ENCODE peak calls at places on chromosomes 13 and 19, in six cellular contexts. P, F, N, A, W and U are unnamed samples.

GRCh38 chr13:39910833-39911232 is 255.4 kb downstream of the COG6 start:
- DNase-seq in P (peak), F (peak), N (no peak), A (no peak), W (no peak), U (peak)

GRCh38 chr13:39895254-39895653 is 239.8 kb downstream of the COG6 start:
- DNase-seq in P (no peak), F (no peak), N (no peak), A (no peak), W (no peak), U (peak)

GRCh38 chr19:30001794-30002193 is 59.8 kb downstream of the URI1 start:
- DNase-seq in P (no peak), F (no peak), N (no peak), A (no peak), W (no peak), U (peak)

GRCh38 chr13:41645313-41645712 is 188.0 kb downstream of the RGCC start:
- DNase-seq in P (peak), F (peak), N (no peak), A (no peak), W (peak), U (peak)

GRCh38 chr13:111346281-111346680 is 25.8 kb downstream of the TEX29 start:
- DNase-seq in P (no peak), F (no peak), N (no peak), A (no peak), W (no peak), U (no peak)

GRCh38 chr19:6099037-6099436 is 11.3 kb downstream of the RFX2 start:
- DNase-seq in P (no peak), F (no peak), N (no peak), A (no peak), W (no peak), U (no peak)

GRCh38 chr19:58305932-58306323 is 751 bp downstream of the ERVK3-1 start:
- DNase-seq in P (peak), F (no peak), N (no peak), A (no peak), W (no peak), U (peak)

GRCh38 chr13:48412881-48413351 is at the start of gene LPAR6:
- DNase-seq in P (peak), F (no peak), N (no peak), A (no peak), W (no peak), U (peak)

GRCh38 chr13:40589285-40590109 is 76.9 kb downstream of the FOXO1 start:
- DNase-seq in P (peak), F (peak), N (no peak), A (no peak), W (no peak), U (peak)

GRCh38 chr19:44907613-44908012 is 2.0 kb downstream of the APOE start:
- DNase-seq in P (no peak), F (no peak), N (no peak), A (no peak), W (no peak), U (no peak)

GRCh38 chr13:36918246-36919060 is 1.6 kb downstream of the SMAD9 start:
- DNase-seq in P (peak), F (no peak), N (no peak), A (no peak), W (no peak), U (peak)

GRCh38 chr19:6551607-6552450 is 21.0 kb downstream of the TNFSF9 start:
- DNase-seq in P (peak), F (no peak), N (no peak), A (no peak), W (no peak), U (peak)

GRCh38 chr13:23531446-23531845 is 38.8 kb upstream of the TNFRSF19 start:
- DNase-seq in P (no peak), F (no peak), N (no peak), A (no peak), W (no peak), U (no peak)

GRCh38 chr19:11821474-11821873 is 7.4 kb downstream of the ZNF440 start:
- DNase-seq in P (peak), F (no peak), N (no peak), A (no peak), W (no peak), U (peak)

GRCh38 chr19:15173746-15174404 is 26.9 kb downstream of the NOTCH3 start:
- DNase-seq in P (no peak), F (no peak), N (no peak), A (no peak), W (no peak), U (no peak)
- TF ChIP-seq CTCF in P (no peak), F (no peak), N (no peak), A (no peak), W (no peak), U (peak)

GRCh38 chr19:48899781-48900476 is at the start of gene NUCB1:
- DNase-seq in P (peak), F (peak), N (peak), A (peak), W (peak), U (peak)

GRCh38 chr19:48900477-48901452 is 653 bp downstream of the NUCB1 start:
- DNase-seq in P (peak), F (no peak), N (no peak), A (no peak), W (no peak), U (peak)

GRCh38 chr19:48897181-48897580 is 1.4 kb downstream of the TULP2 start:
- DNase-seq in P (no peak), F (no peak), N (no peak), A (no peak), W (no peak), U (no peak)

GRCh38 chr19:48895226-48895625 is 3.3 kb downstream of the TULP2 start:
- DNase-seq in P (no peak), F (no peak), N (no peak), A (no peak), W (no peak), U (no peak)

GRCh38 chr19:48896191-48896720 is 2.3 kb downstream of the TULP2 start:
- DNase-seq in P (peak), F (peak), N (no peak), A (peak), W (no peak), U (peak)
- H3K4me3 ChIP-seq in P (peak), F (peak), N (peak), A (peak), W (no peak), U (peak)

GRCh38 chr13:73171926-73172325 is 113.1 kb downstream of the KLF5 start:
- DNase-seq in P (peak), F (no peak), N (no peak), A (no peak), W (peak), U (peak)
- TF ChIP-seq CTCF in P (no peak), F (no peak), N (no peak), A (no peak), W (no peak), U (peak)

DNA sequence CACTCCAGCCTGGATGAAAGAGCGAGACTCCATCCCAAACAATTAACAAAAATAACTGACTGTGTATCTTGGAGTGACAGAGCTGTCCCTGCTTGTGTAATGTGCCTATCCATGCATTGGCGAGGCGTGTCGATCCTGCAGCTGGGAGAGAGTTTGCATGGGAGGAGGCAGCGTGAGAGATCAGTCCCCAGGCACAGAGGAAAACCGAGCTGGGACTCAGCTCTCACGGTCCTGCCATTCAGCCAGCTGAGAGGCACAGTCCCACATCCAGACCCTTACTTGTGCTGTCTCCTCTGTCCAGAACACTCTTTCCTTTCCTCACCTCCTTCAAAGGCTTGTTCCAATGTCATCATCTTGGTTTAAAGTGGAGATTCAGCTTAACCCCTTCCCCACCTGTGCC is 11.9 kb upstream of the SULT2B1 start:
- DNase-seq in P (no peak), F (no peak), N (no peak), A (no peak), W (no peak), U (no peak)
- H3K4me3 ChIP-seq in P (no peak), F (no peak), N (no peak), A (no peak), W (no peak), U (no peak)

DNA sequence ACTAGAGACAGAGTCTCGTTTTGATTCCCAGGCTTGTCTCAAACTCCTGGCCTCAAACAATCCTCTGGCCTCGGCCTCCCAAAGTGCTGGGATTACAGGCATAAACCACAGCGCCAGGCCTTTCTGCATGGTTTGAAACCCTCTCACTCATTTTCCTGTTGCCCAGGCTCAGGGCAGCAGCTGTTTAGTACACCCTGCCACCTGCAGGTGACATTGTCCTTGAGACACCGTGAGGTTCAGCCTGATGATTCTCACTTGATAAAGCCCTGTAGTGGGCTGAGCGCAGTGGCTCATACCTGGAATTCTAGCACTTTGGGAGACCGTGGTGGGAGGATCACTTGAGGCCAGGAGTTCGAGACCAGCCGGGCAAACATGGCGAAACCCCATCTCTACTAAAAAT is 12.5 kb downstream of the IL12RB1 start:
- DNase-seq in P (no peak), F (no peak), N (no peak), A (no peak), W (no peak), U (no peak)
- TF ChIP-seq CTCF in P (no peak), F (no peak), N (no peak), A (no peak), W (peak), U (no peak)

GRCh38 chr19:28426902-28427232 is 786.1 kb downstream of the UQCRFS1 start:
- DNase-seq in P (peak), F (no peak), N (no peak), A (no peak), W (no peak), U (no peak)

GRCh38 chr19:28427256-28428083 is 785.5 kb downstream of the UQCRFS1 start:
- DNase-seq in P (no peak), F (no peak), N (no peak), A (no peak), W (no peak), U (peak)

GRCh38 chr19:28429356-28429755 is 783.6 kb downstream of the UQCRFS1 start:
- DNase-seq in P (no peak), F (no peak), N (no peak), A (no peak), W (no peak), U (no peak)

GRCh38 chr19:28430214-28430613 is 782.7 kb downstream of the UQCRFS1 start:
- DNase-seq in P (no peak), F (no peak), N (no peak), A (no peak), W (no peak), U (no peak)

GRCh38 chr19:28428644-28429348 is 784.2 kb downstream of the UQCRFS1 start:
- DNase-seq in P (no peak), F (no peak), N (no peak), A (no peak), W (no peak), U (no peak)
- H3K4me3 ChIP-seq in P (no peak), F (no peak), N (no peak), A (no peak), W (no peak), U (no peak)

DNA sequence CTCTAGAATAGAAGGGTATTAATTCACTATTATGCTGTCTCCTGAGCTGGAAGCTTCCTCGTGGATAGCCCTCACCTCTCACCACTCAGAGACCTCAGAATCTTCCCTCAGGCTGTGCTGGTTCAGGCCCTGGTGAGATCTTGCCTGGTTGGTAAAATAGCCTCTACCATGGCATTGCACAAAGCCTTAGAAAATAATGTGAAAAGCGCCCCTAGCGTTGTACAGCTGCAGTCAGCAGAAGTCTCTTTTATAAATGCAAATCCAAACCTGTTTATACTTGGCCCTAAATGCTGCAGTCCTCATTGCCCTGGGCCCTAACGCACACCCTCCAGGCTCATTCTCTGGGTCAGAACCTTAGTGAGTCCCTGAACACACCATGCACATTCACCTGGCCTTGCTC is 150.9 kb downstream of the KCTD15 start:
- DNase-seq in P (no peak), F (no peak), N (no peak), A (no peak), W (no peak), U (no peak)
- TF ChIP-seq CTCF in P (no peak), F (no peak), N (no peak), A (no peak), W (no peak), U (peak)

DNA sequence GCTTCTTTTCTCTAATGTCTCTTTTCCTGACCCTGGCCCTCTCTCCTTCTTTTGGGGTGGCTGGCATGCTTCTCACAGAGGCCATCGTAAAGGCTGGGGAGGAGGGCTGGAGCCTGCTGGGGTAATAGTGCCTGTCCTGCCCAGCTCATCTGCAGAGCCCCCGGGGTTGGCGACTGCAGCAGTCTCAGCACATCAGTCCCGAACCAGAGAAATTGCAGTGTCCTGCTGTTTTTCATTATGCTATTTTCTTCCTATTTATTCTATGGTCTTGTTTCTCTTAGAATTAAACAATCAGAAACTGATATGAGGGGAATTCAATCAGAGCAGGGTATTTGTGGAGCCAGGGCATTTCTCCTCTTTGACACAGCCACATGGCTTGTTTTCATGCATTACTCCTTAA is 166.4 kb downstream of the SHISA2 start:
- DNase-seq in P (no peak), F (no peak), N (no peak), A (no peak), W (no peak), U (no peak)
- H3K4me3 ChIP-seq in P (no peak), F (no peak), N (no peak), A (no peak), W (no peak), U (no peak)

DNA sequence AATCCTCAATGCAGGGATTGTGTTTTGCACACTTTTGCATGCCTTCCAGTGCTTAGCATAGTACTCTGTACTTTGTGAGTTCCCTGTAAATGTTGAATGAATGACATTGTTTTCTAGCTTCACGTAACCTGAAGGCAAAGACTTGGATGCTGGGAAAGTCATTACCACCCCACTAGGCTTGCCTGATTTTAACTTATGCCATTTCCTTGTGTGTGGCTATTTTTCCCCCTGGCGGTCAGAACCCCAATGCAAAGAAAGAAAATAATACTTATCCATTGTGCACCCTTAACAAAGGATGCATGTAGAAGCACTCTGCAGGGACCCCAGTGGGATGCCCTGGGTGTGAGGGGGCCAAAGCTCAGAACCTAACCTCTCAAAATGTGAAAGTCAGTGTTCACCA is 1.2 kb upstream of the ENOX1 start:
- DNase-seq in P (peak), F (no peak), N (no peak), A (no peak), W (peak), U (peak)
- TF ChIP-seq CTCF in P (peak), F (peak), N (no peak), A (peak), W (peak), U (peak)

GRCh38 chr19:3363841-3364500 is 2.4 kb upstream of the NFIC start:
- DNase-seq in P (no peak), F (no peak), N (no peak), A (no peak), W (no peak), U (no peak)

GRCh38 chr19:3360494-3361383 is 5.6 kb upstream of the NFIC start:
- DNase-seq in P (peak), F (peak), N (peak), A (peak), W (no peak), U (no peak)

GRCh38 chr19:3362217-3362907 is 4.0 kb upstream of the NFIC start:
- DNase-seq in P (no peak), F (no peak), N (no peak), A (no peak), W (no peak), U (no peak)

GRCh38 chr19:3359850-3360493 is 6.4 kb upstream of the NFIC start:
- DNase-seq in P (no peak), F (no peak), N (no peak), A (no peak), W (no peak), U (no peak)

DNA sequence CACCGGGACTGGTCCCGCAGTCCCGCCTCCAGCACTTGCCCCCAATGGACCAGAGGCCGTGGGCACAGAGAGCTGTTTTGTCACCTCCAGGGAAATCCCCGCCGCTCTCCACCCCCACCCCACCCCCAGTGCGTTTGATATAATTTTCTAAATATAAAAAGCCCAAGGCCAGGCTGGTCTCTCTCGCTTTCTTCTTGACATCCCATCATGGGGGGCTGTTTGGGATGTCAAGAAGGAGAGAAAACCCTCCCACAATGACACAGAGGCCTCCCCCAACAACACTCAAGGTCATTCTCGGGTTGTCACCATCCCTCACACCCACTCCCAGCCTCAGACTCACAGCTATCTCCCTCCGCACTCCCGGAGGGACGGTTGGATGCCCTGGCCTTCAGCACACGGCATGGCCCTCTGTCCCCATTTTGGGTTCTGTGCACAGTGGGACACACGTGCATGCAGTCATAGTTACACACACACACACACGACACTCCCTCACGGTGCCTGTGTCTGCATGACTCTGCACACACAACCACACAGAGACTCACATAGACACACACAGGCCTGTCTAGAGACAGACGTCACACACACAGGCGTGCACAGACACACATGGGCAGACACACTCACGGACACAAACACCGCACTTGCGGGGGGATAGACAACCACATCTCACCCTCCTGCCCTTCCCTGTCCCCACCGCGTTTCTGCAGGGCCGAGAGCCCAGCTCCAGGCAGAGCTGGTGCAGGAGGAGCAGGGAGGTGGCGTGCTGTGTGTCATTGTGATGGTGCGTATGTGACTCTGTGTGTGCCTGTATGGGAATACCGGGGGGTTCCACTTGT is 4.8 kb upstream of the NFIC start:
- DNase-seq in P (no peak), F (no peak), N (no peak), A (no peak), W (no peak), U (no peak)
- H3K4me3 ChIP-seq in P (peak), F (peak), N (peak), A (peak), W (no peak), U (peak)